ENCODE peak calls at places on chromosomes 4 and X, in seven cellular contexts. I, W, D, J, G, E and S are unnamed samples.

GRCh38 chrX:25001808-25002657 is 13.7 kb downstream of the ARX start:
- DNase-seq in G (no peak), E (no peak), I (no peak), W (no peak), D (no peak), J (no peak), S (no peak)

GRCh38 chr4:40672528-40673522 is 43.2 kb upstream of the RBM47 start:
- DNase-seq in G (no peak), J (peak; percentile 52), D (peak; percentile 69), W (peak; percentile 93), E (no peak), I (peak; percentile 91), S (peak; percentile 27)

GRCh38 chr4:182806259-182807252 is 110.6 kb downstream of the DCTD start:
- DNase-seq in W (peak; percentile 85), E (peak; percentile 84), J (peak; percentile 86), D (peak; percentile 94), G (peak; percentile 36), I (peak; percentile 68), S (peak; percentile 66)

GRCh38 chr4:13701937-13702446 is 74.5 kb upstream of the BOD1L1 start:
- DNase-seq in J (no peak), I (peak; percentile 80), G (no peak), W (peak; percentile 79), E (no peak), D (no peak), S (no peak)

GRCh38 chr4:58042176-58042575 is 932.0 kb upstream of the IGFBP7 start:
- DNase-seq in J (peak; percentile 58), W (no peak), D (no peak), I (no peak), G (no peak), E (no peak), S (no peak)

GRCh38 chr4:152585036-152585439 is 49.1 kb upstream of the FBXW7 start:
- DNase-seq in D (no peak), W (no peak), E (no peak), J (no peak), G (no peak), I (peak; percentile 26), S (no peak)

GRCh38 chr4:148574502-148574901 is 132.3 kb upstream of the NR3C2 start:
- DNase-seq in E (no peak), W (peak; percentile 31), D (no peak), I (no peak), G (no peak), J (no peak), S (peak; percentile 52)

GRCh38 chr4:109408711-109409110 is 24.9 kb upstream of the SEC24B start:
- DNase-seq in J (no peak), E (no peak), W (peak; percentile 19), I (no peak), D (no peak), G (no peak), S (no peak)

GRCh38 chrX:150984164-150984824 is 1.2 kb downstream of the HMGB3 start:
- DNase-seq in J (no peak), W (peak; percentile 35), E (no peak), I (no peak), G (no peak), D (no peak), S (peak; percentile 9)

GRCh38 chr4:75512336-75513211 is 1.6 kb downstream of the RCHY1 start:
- DNase-seq in E (no peak), G (no peak), J (no peak), I (peak; percentile 41), W (peak; percentile 63), D (no peak), S (peak; percentile 88)

GRCh38 chrX:155761185-155761584 is 120.0 kb upstream of the VAMP7 start:
- DNase-seq in J (no peak), E (no peak), D (no peak), I (no peak), G (no peak), W (no peak), S (no peak)

GRCh38 chr4:173415885-173416658 is 17.2 kb upstream of the SCRG1 start:
- DNase-seq in G (no peak), I (no peak), W (no peak), E (peak; percentile 67), D (peak; percentile 16), J (peak; percentile 43), S (peak; percentile 65)

GRCh38 chr4:86043755-86044592 is 315.9 kb downstream of the MAPK10 start:
- DNase-seq in I (peak; percentile 68), G (no peak), D (peak; percentile 63), E (no peak), W (peak; percentile 73), J (peak; percentile 45), S (peak; percentile 89)

GRCh38 chr4:108172780-108173598 is 4.3 kb upstream of the LEF1 start:
- DNase-seq in W (peak; percentile 38), I (peak; percentile 69), J (peak; percentile 72), D (peak; percentile 58), G (peak; percentile 48), E (peak; percentile 51), S (no peak)

GRCh38 chr4:1752284-1753041 is 31.1 kb downstream of the TACC3 start:
- DNase-seq in G (no peak), E (no peak), D (peak; percentile 59), J (no peak), I (no peak), W (no peak), S (no peak)

GRCh38 chrX:18377802-18378201 is 23.3 kb upstream of the SCML2 start:
- DNase-seq in I (peak; percentile 36), E (no peak), J (peak; percentile 39), W (peak; percentile 33), D (peak; percentile 72), G (no peak), S (peak; percentile 36)

GRCh38 chrX:134677332-134677731 is 19.1 kb upstream of the PLAC1 start:
- DNase-seq in G (no peak), W (no peak), I (no peak), E (no peak), J (no peak), D (no peak), S (no peak)
- H3K4me1 ChIP-seq in G (no peaks in the 10 kb centered on the region), W (peaks cover 31% of the 10 kb centered on the region), I (peaks cover 4% of the 10 kb centered on the region), E (no peaks in the 10 kb centered on the region), J (no peaks in the 10 kb centered on the region), D (no peaks in the 10 kb centered on the region), S (peaks cover 8% of the 10 kb centered on the region)

GRCh38 chrX:45762699-45763647 is 562.3 kb upstream of the DIPK2B start:
- DNase-seq in G (no peak), E (no peak), I (no peak), J (no peak), D (no peak), W (peak; percentile 37), S (no peak)
- H3K27ac ChIP-seq in G (no peak overlapping the region), E (no peak overlapping the region), I (peak overlapping the region; percentile 66), J (no peak overlapping the region), D (no peak overlapping the region), W (peak overlapping the region; percentile 97), S (no peak overlapping the region)

DNA sequence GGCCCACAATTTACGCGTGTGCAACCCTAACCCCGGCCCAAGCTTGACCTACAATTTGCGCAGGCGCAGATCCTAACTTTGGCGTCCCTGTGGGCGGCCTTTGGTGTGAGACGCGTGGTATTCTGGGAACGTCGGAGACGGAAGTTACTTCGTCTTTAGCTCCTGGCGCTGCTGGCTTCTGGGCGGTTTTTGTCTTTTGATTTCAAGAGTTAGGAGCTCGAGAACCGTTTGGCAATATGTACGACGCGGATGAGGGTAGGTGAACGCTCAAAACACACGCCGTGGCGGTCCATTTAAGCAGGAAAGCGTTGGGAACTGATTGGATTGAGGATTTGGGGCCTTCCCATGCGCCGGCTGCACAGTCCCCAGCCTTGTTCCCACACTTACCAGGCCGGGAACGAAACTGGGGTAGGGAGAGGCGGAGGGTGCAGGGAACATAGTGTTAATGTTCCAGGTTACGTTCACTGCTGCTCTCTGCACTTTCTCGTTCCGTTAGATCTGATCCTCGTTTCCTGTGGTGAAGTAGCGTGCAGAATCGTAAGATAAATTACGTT is at the start of gene POLR2B:
- DNase-seq in E (peak; percentile 97), I (peak; percentile 96), D (peak; percentile 99), J (peak; percentile 97), G (peak; percentile 86), W (peak; percentile 97), S (peak; percentile 98)
- H3K4me1 ChIP-seq in E (peaks cover 32% of the 10 kb centered on the region), I (peaks cover 5% of the 10 kb centered on the region), D (peaks cover 3% of the 10 kb centered on the region), J (peaks cover 16% of the 10 kb centered on the region), G (peaks cover 58% of the 10 kb centered on the region), W (peaks cover 26% of the 10 kb centered on the region), S (peaks cover 5% of the 10 kb centered on the region)

GRCh38 chr4:165332502-165332901 is 5.0 kb downstream of the MSMO1 start:
- DNase-seq in E (no peak), W (no peak), I (no peak), J (no peak), D (no peak), G (no peak), S (no peak)
- H3K27ac ChIP-seq in E (no peak overlapping the region), W (no peak overlapping the region), I (no peak overlapping the region), J (no peak overlapping the region), D (peak overlapping the region; percentile 17), G (no peak overlapping the region), S (no peak overlapping the region)

DNA sequence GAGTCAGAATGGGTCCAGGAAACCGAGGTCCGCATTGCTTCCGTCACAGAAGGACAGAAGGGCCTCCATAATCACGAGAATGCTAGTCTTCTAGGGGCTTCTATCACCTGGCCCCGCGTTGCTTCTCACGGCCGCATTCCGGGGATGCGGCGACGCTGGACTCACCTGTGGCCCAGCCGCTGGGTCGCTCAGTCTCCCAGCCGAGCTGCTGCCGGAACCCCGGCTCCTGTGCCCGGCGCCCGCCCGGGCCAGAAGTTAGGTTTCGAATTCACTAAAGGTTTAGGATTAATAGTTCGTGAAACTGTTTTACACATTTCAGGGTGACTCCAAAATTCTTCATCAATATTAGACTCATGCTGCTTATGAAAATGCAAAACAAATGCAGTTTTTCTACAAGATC is 31.7 kb upstream of the TMSB15A start:
- DNase-seq in E (no peak), G (no peak), J (no peak), I (no peak), W (no peak), D (no peak), S (no peak)
- H3K4me1 ChIP-seq in E (no peaks in the 10 kb centered on the region), G (no peaks in the 10 kb centered on the region), J (no peaks in the 10 kb centered on the region), I (no peaks in the 10 kb centered on the region), W (no peaks in the 10 kb centered on the region), D (peaks cover 8% of the 10 kb centered on the region), S (no peaks in the 10 kb centered on the region)